ENCODE peak calls at places on chromosomes 1 and 21, in six cellular contexts. One of them, this sample, is unnamed.

GRCh38 chr1:54489627-54490240 is 58.3 kb upstream of the ACOT11 start:
- DNase-seq in K562: no peak
- DNase-seq in endothelial cell: no peak
- DNase-seq in brain microvascular endothelial cell: no peak
- DNase-seq in Calu3: no peak
- DNase-seq in CD8-positive, alpha-beta T cell: no peak
- DNase-seq in this sample: no peak

GRCh38 chr21:43733529-43734071 is 14.7 kb downstream of the PDXK start:
- DNase-seq in K562: no peak
- DNase-seq in endothelial cell: no peak
- DNase-seq in brain microvascular endothelial cell: no peak
- DNase-seq in Calu3: peak
- DNase-seq in CD8-positive, alpha-beta T cell: no peak
- DNase-seq in this sample: peak

GRCh38 chr1:46481961-46482360 is 7.7 kb upstream of the DMBX1 start:
- DNase-seq in K562: no peak
- DNase-seq in endothelial cell: no peak
- DNase-seq in brain microvascular endothelial cell: no peak
- DNase-seq in Calu3: no peak
- DNase-seq in CD8-positive, alpha-beta T cell: no peak
- DNase-seq in this sample: no peak

GRCh38 chr1:3275471-3276340 is 178.8 kb upstream of the ARHGEF16 start:
- DNase-seq in K562: no peak
- DNase-seq in endothelial cell: no peak
- DNase-seq in brain microvascular endothelial cell: peak
- DNase-seq in Calu3: no peak
- DNase-seq in CD8-positive, alpha-beta T cell: no peak
- DNase-seq in this sample: no peak

GRCh38 chr1:98034505-98034904 is 113.7 kb upstream of the DPYD start:
- DNase-seq in K562: no peak
- DNase-seq in endothelial cell: no peak
- DNase-seq in brain microvascular endothelial cell: no peak
- DNase-seq in Calu3: no peak
- DNase-seq in CD8-positive, alpha-beta T cell: no peak
- DNase-seq in this sample: no peak

GRCh38 chr1:62426238-62426637 is 10.6 kb upstream of the USP1 start:
- DNase-seq in K562: no peak
- DNase-seq in endothelial cell: no peak
- DNase-seq in brain microvascular endothelial cell: no peak
- DNase-seq in Calu3: peak
- DNase-seq in CD8-positive, alpha-beta T cell: no peak
- DNase-seq in this sample: no peak

GRCh38 chr1:236204656-236205055 is 62.3 kb downstream of the GPR137B start:
- DNase-seq in K562: no peak
- DNase-seq in endothelial cell: no peak
- DNase-seq in brain microvascular endothelial cell: no peak
- DNase-seq in Calu3: no peak
- DNase-seq in CD8-positive, alpha-beta T cell: no peak
- DNase-seq in this sample: no peak

GRCh38 chr1:156794506-156795373 is 21.9 kb downstream of the SH2D2A start:
- DNase-seq in K562: no peak
- DNase-seq in endothelial cell: no peak
- DNase-seq in brain microvascular endothelial cell: no peak
- DNase-seq in Calu3: no peak
- DNase-seq in CD8-positive, alpha-beta T cell: no peak
- DNase-seq in this sample: peak

GRCh38 chr1:93716974-93717373 is 35.3 kb upstream of the BCAR3 start:
- DNase-seq in K562: peak
- DNase-seq in endothelial cell: no peak
- DNase-seq in brain microvascular endothelial cell: peak
- DNase-seq in Calu3: no peak
- DNase-seq in CD8-positive, alpha-beta T cell: no peak
- DNase-seq in this sample: peak

GRCh38 chr1:191152776-191153175 is 675.1 kb upstream of the BRINP3 start:
- DNase-seq in K562: no peak
- DNase-seq in endothelial cell: no peak
- DNase-seq in brain microvascular endothelial cell: no peak
- DNase-seq in Calu3: no peak
- DNase-seq in CD8-positive, alpha-beta T cell: no peak
- DNase-seq in this sample: no peak

GRCh38 chr1:8545078-8545477 is 227.2 kb downstream of the SLC45A1 start:
- DNase-seq in K562: no peak
- DNase-seq in endothelial cell: no peak
- DNase-seq in brain microvascular endothelial cell: no peak
- DNase-seq in Calu3: no peak
- DNase-seq in CD8-positive, alpha-beta T cell: no peak
- DNase-seq in this sample: peak

GRCh38 chr1:38274974-38275373 is 228.4 kb upstream of the POU3F1 start:
- DNase-seq in K562: peak
- DNase-seq in endothelial cell: no peak
- DNase-seq in brain microvascular endothelial cell: no peak
- DNase-seq in Calu3: no peak
- DNase-seq in CD8-positive, alpha-beta T cell: no peak
- DNase-seq in this sample: no peak

GRCh38 chr21:45261093-45261492 is 26.6 kb downstream of the POFUT2 start:
- DNase-seq in K562: no peak
- DNase-seq in endothelial cell: no peak
- DNase-seq in brain microvascular endothelial cell: no peak
- DNase-seq in Calu3: no peak
- DNase-seq in CD8-positive, alpha-beta T cell: no peak
- DNase-seq in this sample: no peak

GRCh38 chr21:44709426-44710293 is 1.7 kb downstream of the TSPEAR start:
- DNase-seq in K562: no peak
- DNase-seq in endothelial cell: no peak
- DNase-seq in brain microvascular endothelial cell: no peak
- DNase-seq in Calu3: no peak
- DNase-seq in CD8-positive, alpha-beta T cell: no peak
- DNase-seq in this sample: no peak

GRCh38 chr1:29470788-29471119 is 234.4 kb downstream of the PTPRU start:
- DNase-seq in K562: no peak
- DNase-seq in endothelial cell: no peak
- DNase-seq in brain microvascular endothelial cell: no peak
- DNase-seq in Calu3: no peak
- DNase-seq in CD8-positive, alpha-beta T cell: no peak
- DNase-seq in this sample: no peak

GRCh38 chr1:74716822-74717221 is 16.0 kb downstream of the CRYZ start:
- DNase-seq in K562: no peak
- DNase-seq in endothelial cell: no peak
- DNase-seq in brain microvascular endothelial cell: no peak
- DNase-seq in Calu3: no peak
- DNase-seq in CD8-positive, alpha-beta T cell: no peak
- DNase-seq in this sample: no peak

GRCh38 chr1:243253211-243253926 is 1.7 kb downstream of the CEP170 start:
- DNase-seq in K562: peak
- DNase-seq in endothelial cell: no peak
- DNase-seq in brain microvascular endothelial cell: no peak
- DNase-seq in Calu3: no peak
- DNase-seq in CD8-positive, alpha-beta T cell: no peak
- DNase-seq in this sample: peak

GRCh38 chr1:204262506-204263239 is 48.9 kb upstream of the GOLT1A start:
- DNase-seq in K562: no peak
- DNase-seq in endothelial cell: no peak
- DNase-seq in brain microvascular endothelial cell: no peak
- DNase-seq in Calu3: no peak
- DNase-seq in CD8-positive, alpha-beta T cell: no peak
- DNase-seq in this sample: no peak

GRCh38 chr1:94846286-94846685 is 26.1 kb downstream of the SLC44A3 start:
- DNase-seq in K562: no peak
- DNase-seq in endothelial cell: no peak
- DNase-seq in brain microvascular endothelial cell: no peak
- DNase-seq in Calu3: no peak
- DNase-seq in CD8-positive, alpha-beta T cell: no peak
- DNase-seq in this sample: no peak

GRCh38 chr1:201726700-201727099 is 102.3 kb upstream of the IPO9 start:
- DNase-seq in K562: no peak
- DNase-seq in endothelial cell: no peak
- DNase-seq in brain microvascular endothelial cell: no peak
- DNase-seq in Calu3: no peak
- DNase-seq in CD8-positive, alpha-beta T cell: no peak
- DNase-seq in this sample: no peak

GRCh38 chr1:166884040-166884642 is 8.1 kb upstream of the TADA1 start:
- DNase-seq in K562: peak
- DNase-seq in endothelial cell: peak
- DNase-seq in brain microvascular endothelial cell: peak
- DNase-seq in Calu3: peak
- DNase-seq in CD8-positive, alpha-beta T cell: peak
- DNase-seq in this sample: no peak

GRCh38 chr1:181630838-181631237 is 147.5 kb downstream of the CACNA1E start:
- DNase-seq in K562: no peak
- DNase-seq in endothelial cell: no peak
- DNase-seq in brain microvascular endothelial cell: no peak
- DNase-seq in Calu3: no peak
- DNase-seq in CD8-positive, alpha-beta T cell: no peak
- DNase-seq in this sample: no peak

GRCh38 chr1:39639333-39640130 is at the start of gene HEYL:
- DNase-seq in K562: peak
- DNase-seq in endothelial cell: peak
- DNase-seq in brain microvascular endothelial cell: peak
- DNase-seq in Calu3: peak
- DNase-seq in CD8-positive, alpha-beta T cell: peak
- DNase-seq in this sample: no peak
- TF ChIP-seq CTCF in K562: peak
- TF ChIP-seq CTCF in endothelial cell: no peak
- TF ChIP-seq CTCF in brain microvascular endothelial cell: peak
- TF ChIP-seq CTCF in Calu3: no peak
- TF ChIP-seq CTCF in CD8-positive, alpha-beta T cell: no peak
- TF ChIP-seq CTCF in this sample: no peak

DNA sequence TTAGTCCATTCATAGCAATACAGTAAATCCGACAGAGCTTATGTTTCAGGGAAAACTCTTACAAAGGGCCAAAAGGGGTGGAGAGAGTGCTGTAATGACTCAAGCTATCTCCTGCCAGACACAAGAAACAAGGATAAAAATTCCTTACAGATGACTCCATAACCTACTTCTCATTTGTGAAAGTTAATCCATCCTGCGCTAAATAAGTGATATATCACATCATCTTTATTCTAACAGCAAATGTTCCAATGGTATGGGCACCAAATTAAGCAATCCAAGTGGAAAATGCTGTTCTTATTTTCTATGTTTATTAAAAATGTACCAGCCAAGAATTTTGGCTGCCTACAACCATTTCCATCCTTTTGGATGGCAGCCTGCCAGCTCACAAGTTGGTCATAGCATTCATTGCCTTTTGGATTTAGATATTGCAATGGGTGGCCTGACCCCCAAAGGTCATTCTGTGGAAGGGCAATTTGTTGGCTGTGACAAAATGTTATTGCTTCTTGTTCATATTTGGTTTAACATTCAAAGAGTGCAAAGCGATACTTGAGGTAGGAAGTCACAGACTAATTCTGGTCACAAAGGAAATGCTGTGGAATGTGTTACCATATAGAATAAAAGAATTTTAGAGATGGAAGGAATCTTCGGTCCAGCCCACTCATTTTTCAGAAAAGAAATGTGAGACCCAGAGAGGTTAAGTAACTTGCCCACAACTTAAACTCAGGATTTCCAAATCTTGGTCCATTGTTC is 2.8 kb upstream of the ENAH start:
- DNase-seq in K562: peak
- DNase-seq in endothelial cell: no peak
- DNase-seq in brain microvascular endothelial cell: peak
- DNase-seq in Calu3: peak
- DNase-seq in CD8-positive, alpha-beta T cell: no peak
- DNase-seq in this sample: peak
- TF ChIP-seq CTCF in K562: peak
- TF ChIP-seq CTCF in endothelial cell: peak
- TF ChIP-seq CTCF in brain microvascular endothelial cell: no peak
- TF ChIP-seq CTCF in Calu3: no peak
- TF ChIP-seq CTCF in CD8-positive, alpha-beta T cell: no peak
- TF ChIP-seq CTCF in this sample: peak

GRCh38 chr1:211247921-211248320 is 11.2 kb upstream of the RCOR3 start:
- DNase-seq in K562: peak
- DNase-seq in endothelial cell: no peak
- DNase-seq in brain microvascular endothelial cell: no peak
- DNase-seq in Calu3: no peak
- DNase-seq in CD8-positive, alpha-beta T cell: no peak
- DNase-seq in this sample: no peak
- TF ChIP-seq CTCF in K562: no peak
- TF ChIP-seq CTCF in endothelial cell: no peak
- TF ChIP-seq CTCF in brain microvascular endothelial cell: no peak
- TF ChIP-seq CTCF in Calu3: no peak
- TF ChIP-seq CTCF in CD8-positive, alpha-beta T cell: no peak
- TF ChIP-seq CTCF in this sample: no peak

GRCh38 chr1:103416681-103417318 is 108.7 kb upstream of the RNPC3 start:
- DNase-seq in K562: no peak
- DNase-seq in endothelial cell: no peak
- DNase-seq in brain microvascular endothelial cell: no peak
- DNase-seq in Calu3: no peak
- DNase-seq in CD8-positive, alpha-beta T cell: no peak
- DNase-seq in this sample: peak
- TF ChIP-seq CTCF in K562: no peak
- TF ChIP-seq CTCF in endothelial cell: no peak
- TF ChIP-seq CTCF in brain microvascular endothelial cell: no peak
- TF ChIP-seq CTCF in Calu3: no peak
- TF ChIP-seq CTCF in CD8-positive, alpha-beta T cell: no peak
- TF ChIP-seq CTCF in this sample: peak

GRCh38 chr1:160993544-160993943 is 27.4 kb downstream of the F11R start:
- DNase-seq in K562: peak
- DNase-seq in endothelial cell: no peak
- DNase-seq in brain microvascular endothelial cell: peak
- DNase-seq in Calu3: no peak
- DNase-seq in CD8-positive, alpha-beta T cell: no peak
- DNase-seq in this sample: peak
- TF ChIP-seq CTCF in K562: peak
- TF ChIP-seq CTCF in endothelial cell: no peak
- TF ChIP-seq CTCF in brain microvascular endothelial cell: peak
- TF ChIP-seq CTCF in Calu3: peak
- TF ChIP-seq CTCF in CD8-positive, alpha-beta T cell: no peak
- TF ChIP-seq CTCF in this sample: peak

GRCh38 chr1:168092566-168093355 is 44.0 kb downstream of the GPR161 start:
- DNase-seq in K562: peak
- DNase-seq in endothelial cell: no peak
- DNase-seq in brain microvascular endothelial cell: no peak
- DNase-seq in Calu3: peak
- DNase-seq in CD8-positive, alpha-beta T cell: no peak
- DNase-seq in this sample: peak
- TF ChIP-seq CTCF in K562: peak
- TF ChIP-seq CTCF in endothelial cell: no peak
- TF ChIP-seq CTCF in brain microvascular endothelial cell: peak
- TF ChIP-seq CTCF in Calu3: peak
- TF ChIP-seq CTCF in CD8-positive, alpha-beta T cell: no peak
- TF ChIP-seq CTCF in this sample: peak

DNA sequence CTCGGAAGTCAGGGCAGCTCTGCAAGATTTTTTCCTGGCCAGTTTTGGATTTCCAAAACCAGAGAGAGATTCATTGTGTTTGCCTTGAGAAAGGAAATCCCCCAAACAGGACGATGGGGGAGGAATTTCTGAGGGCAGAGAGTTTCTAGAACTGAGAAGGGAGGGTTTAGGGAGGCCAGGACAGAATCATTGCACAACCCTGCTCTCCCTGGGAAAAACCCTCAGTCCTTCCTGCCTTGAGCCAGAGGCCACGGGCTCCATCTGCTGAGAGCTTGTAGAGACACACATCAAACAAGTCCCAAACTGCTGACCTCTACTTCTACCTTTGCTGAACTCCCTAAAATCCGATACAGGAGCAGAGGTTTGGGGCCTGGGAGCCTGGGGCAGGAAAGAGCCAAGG is 99.7 kb downstream of the NMNAT2 start:
- DNase-seq in K562: peak
- DNase-seq in endothelial cell: peak
- DNase-seq in brain microvascular endothelial cell: peak
- DNase-seq in Calu3: peak
- DNase-seq in CD8-positive, alpha-beta T cell: no peak
- DNase-seq in this sample: peak
- TF ChIP-seq CTCF in K562: peak
- TF ChIP-seq CTCF in endothelial cell: no peak
- TF ChIP-seq CTCF in brain microvascular endothelial cell: peak
- TF ChIP-seq CTCF in Calu3: peak
- TF ChIP-seq CTCF in CD8-positive, alpha-beta T cell: no peak
- TF ChIP-seq CTCF in this sample: peak

This sample was measured in HFFc6.